ENCODE peak calls at places on chromosomes 12 and 14, in four cellular contexts. Q is OCI-LY7, E is H1, P is heart right ventricle. Z is an unnamed sample.
A peak's percentile ranks its signal among the peaks of the same experiment; 100 is the strongest.

GRCh38 chr12:57262126-57262822 is 11.3 kb upstream of the STAC3 start:
- DNase-seq in Q (no peak), E (no peak), P (no peak), Z (no peak)

GRCh38 chr12:88056571-88056970 is 27.4 kb upstream of the C12orf50 start:
- DNase-seq in Q (no peak), E (no peak), P (no peak), Z (no peak)

GRCh38 chr12:12946686-12947355 is 5.1 kb downstream of the GPRC5D start:
- DNase-seq in Q (no peak), E (no peak), P (no peak), Z (no peak)

GRCh38 chr14:94173471-94173884 is 644 bp upstream of the PPP4R4 start:
- DNase-seq in Q (no peak), E (no peak), P (no peak), Z (peak; percentile 34)

GRCh38 chr14:94548999-94549985 is 11.9 kb upstream of the SERPINA4 start:
- DNase-seq in Q (peak; percentile 44), E (peak; percentile 80), P (peak; percentile 45), Z (peak; percentile 71)

GRCh38 chr14:62209287-62209899 is 447.2 kb downstream of the SNAPC1 start:
- DNase-seq in Q (no peak), E (no peak), P (no peak), Z (no peak)

GRCh38 chr12:13038491-13039161 is 5.6 kb upstream of the FAM234B start:
- DNase-seq in Q (no peak), E (no peak), P (no peak), Z (no peak)

GRCh38 chr14:48937796-48938195 is 648.4 kb downstream of the RPS29 start:
- DNase-seq in Q (no peak), E (no peak), P (no peak), Z (no peak)

GRCh38 chr12:32080435-32080834 is 26.2 kb upstream of the BICD1 start:
- DNase-seq in Q (no peak), E (no peak), P (no peak), Z (no peak)

GRCh38 chr14:58428011-58428807 is 690 bp downstream of the KIAA0586 start:
- DNase-seq in Q (peak; percentile 62), E (no peak), P (no peak), Z (peak; percentile 17)

GRCh38 chr12:100823988-100824387 is 29.4 kb downstream of the ANO4 start:
- DNase-seq in Q (no peak), E (no peak), P (no peak), Z (no peak)

GRCh38 chr12:55726911-55727310 is 1.9 kb downstream of the CD63 start:
- DNase-seq in Q (no peak), E (no peak), P (no peak), Z (no peak)

GRCh38 chr12:45388545-45388944 is 172.7 kb downstream of the ANO6 start:
- DNase-seq in Q (peak; percentile 11), E (no peak), P (peak; percentile 49), Z (peak; percentile 16)

GRCh38 chr14:22656945-22657711 is 13.0 kb upstream of the OR6J1 start:
- DNase-seq in Q (no peak), E (no peak), P (no peak), Z (no peak)

GRCh38 chr14:36070056-36071043 is 106.2 kb downstream of the PTCSC3 start:
- DNase-seq in Q (peak; percentile 57), E (peak; percentile 44), P (no peak), Z (peak; percentile 65)

GRCh38 chr14:36067428-36068187 is 108.9 kb downstream of the PTCSC3 start:
- DNase-seq in Q (no peak), E (no peak), P (no peak), Z (no peak)

GRCh38 chr14:36068777-36069534 is 107.6 kb downstream of the PTCSC3 start:
- DNase-seq in Q (no peak), E (no peak), P (no peak), Z (no peak)

GRCh38 chr14:36066636-36067035 is 109.9 kb downstream of the PTCSC3 start:
- DNase-seq in Q (no peak), E (no peak), P (no peak), Z (no peak)

GRCh38 chr14:36069535-36069900 is 107.0 kb downstream of the PTCSC3 start:
- DNase-seq in Q (peak; percentile 59), E (peak; percentile 31), P (no peak), Z (peak; percentile 41)
- TF ChIP-seq CTCF in Q (peak; percentile 87), E (peak; percentile 64), P (peak; percentile 42), Z (peak; percentile 81)

GRCh38 chr14:68085742-68086141 is 266.2 kb downstream of the RAD51B start:
- DNase-seq in Q (no peak), E (no peak), P (no peak), Z (no peak)

GRCh38 chr14:68082698-68083291 is 263.2 kb downstream of the RAD51B start:
- DNase-seq in Q (no peak), E (no peak), P (no peak), Z (no peak)

GRCh38 chr14:68079941-68080697 is 260.5 kb downstream of the RAD51B start:
- DNase-seq in Q (no peak), E (no peak), P (no peak), Z (no peak)

GRCh38 chr14:68081489-68081888 is 261.9 kb downstream of the RAD51B start:
- DNase-seq in Q (no peak), E (no peak), P (no peak), Z (peak; percentile 13)

GRCh38 chr14:68084256-68084655 is 264.7 kb downstream of the RAD51B start:
- DNase-seq in Q (no peak), E (no peak), P (no peak), Z (no peak)
- TF ChIP-seq CTCF in Q (peak; percentile 49), E (no peak), P (no peak), Z (no peak)

GRCh38 chr12:80598004-80598606 is 109.3 kb upstream of the MYF6 start:
- DNase-seq in Q (peak; percentile 53), E (no peak), P (no peak), Z (peak; percentile 1)
- TF ChIP-seq CTCF in Q (peak; percentile 84), E (no peak), P (peak; percentile 32), Z (no peak)

GRCh38 chr12:3135522-3136461 is 58.6 kb downstream of the TSPAN9 start:
- DNase-seq in Q (peak; percentile 70), E (peak; percentile 58), P (no peak), Z (peak; percentile 49)
- TF ChIP-seq CTCF in Q (peak; percentile 85), E (no peak), P (peak; percentile 82), Z (peak; percentile 68)

GRCh38 chr12:26719852-26720251 is 113.1 kb downstream of the ITPR2 start:
- DNase-seq in Q (no peak), E (no peak), P (no peak), Z (no peak)
- TF ChIP-seq CTCF in Q (peak; percentile 26), E (no peak), P (no peak), Z (no peak)

GRCh38 chr14:52305014-52305413 is 9.1 kb upstream of the PTGER2 start:
- DNase-seq in Q (no peak), E (no peak), P (no peak), Z (no peak)
- TF ChIP-seq CTCF in Q (no peak), E (no peak), P (no peak), Z (no peak)

GRCh38 chr12:20549115-20549719 is 145.9 kb upstream of the SLCO1C1 start:
- DNase-seq in Q (no peak), E (no peak), P (peak; percentile 33), Z (no peak)
- TF ChIP-seq CTCF in Q (peak; percentile 69), E (peak; percentile 49), P (peak; percentile 69), Z (no peak)

DNA sequence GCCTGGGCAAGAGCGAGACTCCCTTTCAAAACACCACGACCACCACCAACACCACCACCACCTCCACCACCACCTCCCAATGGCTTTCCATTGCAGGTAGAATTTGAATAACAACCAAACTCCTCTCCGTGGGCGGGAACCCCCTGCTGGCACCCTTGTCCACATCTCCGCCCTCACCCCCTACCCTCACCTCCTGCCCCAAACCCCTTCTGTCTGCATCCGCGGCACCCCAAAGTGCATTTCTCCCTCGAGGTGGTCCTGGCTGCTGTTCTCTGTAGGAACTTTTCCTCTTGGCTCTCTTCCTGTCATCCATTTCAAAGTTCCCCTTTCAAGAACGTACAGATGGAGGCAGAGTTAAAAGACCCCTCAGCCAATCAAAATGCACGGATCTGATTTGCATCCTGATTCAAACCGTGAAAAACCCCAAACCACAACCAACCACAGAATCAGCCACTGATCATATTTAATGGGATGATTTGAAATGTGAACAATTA is 3.8 kb downstream of the SDSL start:
- DNase-seq in Q (peak; percentile 58), E (no peak), P (no peak), Z (no peak)
- TF ChIP-seq CTCF in Q (no peak), E (no peak), P (no peak), Z (no peak)

GRCh38 chr12:29426516-29426915 is 45.5 kb upstream of the ERGIC2 start:
- DNase-seq in Q (no peak), E (no peak), P (no peak), Z (no peak)

GRCh38 chr12:29428630-29429029 is 47.7 kb upstream of the ERGIC2 start:
- DNase-seq in Q (no peak), E (no peak), P (no peak), Z (peak; percentile 4)

GRCh38 chr12:29425722-29426121 is 44.8 kb upstream of the ERGIC2 start:
- DNase-seq in Q (no peak), E (no peak), P (no peak), Z (no peak)

GRCh38 chr12:29429999-29430698 is 49.2 kb upstream of the ERGIC2 start:
- DNase-seq in Q (peak; percentile 19), E (no peak), P (no peak), Z (no peak)

DNA sequence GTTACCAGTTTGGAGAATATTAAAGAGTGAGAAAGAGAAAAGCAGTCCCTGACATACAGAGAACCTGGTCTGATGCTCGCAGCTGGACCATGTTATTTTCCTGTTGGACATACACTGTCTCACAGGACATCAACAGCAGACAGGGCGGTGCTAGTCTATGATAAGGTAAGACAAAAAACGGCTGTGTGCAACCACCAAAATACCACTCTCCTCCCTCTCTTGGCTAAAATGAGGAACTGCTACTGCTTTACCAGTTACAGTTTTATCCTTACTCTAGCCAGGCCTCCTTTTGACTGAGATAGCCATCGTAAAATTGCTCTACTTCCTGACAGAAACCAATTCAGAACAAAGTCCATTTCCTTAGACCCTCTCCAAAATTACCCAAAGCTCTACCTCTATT is 47.0 kb upstream of the ERGIC2 start:
- DNase-seq in Q (peak; percentile 65), E (no peak), P (no peak), Z (no peak)
- TF ChIP-seq CTCF in Q (peak; percentile 72), E (no peak), P (peak; percentile 41), Z (peak; percentile 17)

Z was measured in activated CD8-positive, alpha-beta T cell treated with anti-CD3 and anti-CD28 coated beads for 36 hours.